ENCODE peak calls at places on chromosome 7, in five cellular contexts. W is GM13977, N is OCI-LY7, X is fibroblast of pulmonary artery, Z is AG08395. E is an unnamed sample.
A peak's percentile ranks its signal among the peaks of the same experiment; 100 is the strongest.

GRCh38 chr7:139230774-139231512 is at the start of gene UBN2:
- DNase-seq in W (peak; percentile 99), Z (peak; percentile 99), X (peak; percentile 98), N (peak; percentile 96), E (peak; percentile 81)

GRCh38 chr7:140027866-140028265 is 34.9 kb downstream of the PARP12 start:
- DNase-seq in Z (no peak), X (no peak), N (no peak), W (no peak), E (no peak)

GRCh38 chr7:3194501-3195141 is 106.4 kb upstream of the SDK1 start:
- DNase-seq in X (peak; percentile 96), Z (no peak), W (no peak), N (no peak), E (peak; percentile 63)

GRCh38 chr7:19589436-19589835 is 119.4 kb downstream of the POLR1F start:
- DNase-seq in N (no peak), X (no peak), W (no peak), Z (no peak), E (no peak)

GRCh38 chr7:47473499-47474210 is 108.3 kb downstream of the TNS3 start:
- DNase-seq in Z (no peak), N (peak; percentile 31), W (no peak), X (no peak), E (no peak)

GRCh38 chr7:131234719-131235488 is 92.8 kb upstream of the MKLN1 start:
- DNase-seq in X (peak; percentile 44), N (no peak), Z (no peak), W (no peak), E (no peak)

GRCh38 chr7:17339139-17339538 is 40.7 kb downstream of the AHR start:
- DNase-seq in N (no peak), Z (no peak), X (no peak), W (no peak), E (no peak)

GRCh38 chr7:49775065-49775948 is 1.9 kb downstream of the VWC2 start:
- DNase-seq in Z (no peak), X (no peak), W (peak; percentile 35), N (no peak), E (no peak)

GRCh38 chr7:117071597-117071996 is 118.3 kb downstream of the ST7 start:
- DNase-seq in N (no peak), Z (no peak), W (no peak), X (no peak), E (no peak)

GRCh38 chr7:13879994-13880686 is 109.3 kb downstream of the ETV1 start:
- DNase-seq in Z (peak; percentile 65), X (peak; percentile 23), N (no peak), W (no peak), E (peak; percentile 59)

GRCh38 chr7:10128748-10129147 is 844.9 kb upstream of the PHF14 start:
- DNase-seq in X (no peak), W (no peak), N (no peak), Z (no peak), E (no peak)

GRCh38 chr7:105932835-105933477 is 30.1 kb upstream of the CDHR3 start:
- DNase-seq in W (no peak), Z (peak; percentile 89), N (no peak), X (peak; percentile 54), E (peak; percentile 81)

GRCh38 chr7:28187012-28187411 is 6.4 kb upstream of the JAZF1 start:
- DNase-seq in X (no peak), Z (no peak), W (no peak), N (no peak), E (no peak)

GRCh38 chr7:101681170-101682007 is 52.3 kb upstream of the MYL10 start:
- DNase-seq in Z (peak; percentile 94), N (no peak), W (no peak), X (peak; percentile 71), E (peak; percentile 66)

GRCh38 chr7:36119005-36119711 is 33.9 kb upstream of the EEPD1 start:
- DNase-seq in Z (peak; percentile 86), W (no peak), N (no peak), X (peak; percentile 99), E (peak; percentile 98)

GRCh38 chr7:128119036-128119435 is 87.8 kb upstream of the LRRC4 start:
- DNase-seq in Z (no peak), W (no peak), X (no peak), N (no peak), E (no peak)

GRCh38 chr7:1053002-1053411 is 8.7 kb downstream of the GPR146 start:
- DNase-seq in W (no peak), N (no peak), X (no peak), Z (no peak), E (no peak)